ENCODE peak calls at places on chromosomes 1 and 21, in seven cellular contexts. One of them, this sample, is unnamed.

GRCh38 chr1:58717979-58718378 is 18.1 kb upstream of the MYSM1 start:
- DNase-seq in foreskin fibroblast: no peak
- DNase-seq in upper lobe of right lung: no peak
- DNase-seq in pancreas: no peak
- DNase-seq in neural progenitor cell: no peak
- DNase-seq in GM12865: no peak
- DNase-seq in mammary epithelial cell: no peak
- DNase-seq in this sample: no peak

GRCh38 chr21:42777064-42777756 is 102.1 kb downstream of the WDR4 start:
- DNase-seq in foreskin fibroblast: no peak
- DNase-seq in upper lobe of right lung: no peak
- DNase-seq in pancreas: no peak
- DNase-seq in neural progenitor cell: no peak
- DNase-seq in GM12865: peak
- DNase-seq in mammary epithelial cell: no peak
- DNase-seq in this sample: no peak

GRCh38 chr1:158101944-158102343 is 78.8 kb upstream of the CD1D start:
- DNase-seq in foreskin fibroblast: peak
- DNase-seq in upper lobe of right lung: no peak
- DNase-seq in pancreas: no peak
- DNase-seq in neural progenitor cell: no peak
- DNase-seq in GM12865: no peak
- DNase-seq in mammary epithelial cell: peak
- DNase-seq in this sample: peak

GRCh38 chr21:45542667-45543370 is 579 bp upstream of the SLC19A1 start:
- DNase-seq in foreskin fibroblast: no peak
- DNase-seq in upper lobe of right lung: peak
- DNase-seq in pancreas: peak
- DNase-seq in neural progenitor cell: no peak
- DNase-seq in GM12865: no peak
- DNase-seq in mammary epithelial cell: no peak
- DNase-seq in this sample: no peak

GRCh38 chr21:42080788-42081083 is 9.6 kb downstream of the UMODL1 start:
- DNase-seq in foreskin fibroblast: peak
- DNase-seq in upper lobe of right lung: no peak
- DNase-seq in pancreas: no peak
- DNase-seq in neural progenitor cell: no peak
- DNase-seq in GM12865: no peak
- DNase-seq in mammary epithelial cell: peak
- DNase-seq in this sample: peak

GRCh38 chr1:14955986-14956385 is 197.6 kb upstream of the TMEM51 start:
- DNase-seq in foreskin fibroblast: no peak
- DNase-seq in upper lobe of right lung: no peak
- DNase-seq in pancreas: no peak
- DNase-seq in neural progenitor cell: no peak
- DNase-seq in GM12865: no peak
- DNase-seq in mammary epithelial cell: no peak
- DNase-seq in this sample: no peak

GRCh38 chr21:33238565-33239255 is 9.0 kb downstream of the IFNAR2 start:
- DNase-seq in foreskin fibroblast: no peak
- DNase-seq in upper lobe of right lung: no peak
- DNase-seq in pancreas: no peak
- DNase-seq in neural progenitor cell: no peak
- DNase-seq in GM12865: peak
- DNase-seq in mammary epithelial cell: no peak
- DNase-seq in this sample: no peak

GRCh38 chr1:201696217-201696761 is 132.7 kb upstream of the IPO9 start:
- DNase-seq in foreskin fibroblast: peak
- DNase-seq in upper lobe of right lung: no peak
- DNase-seq in pancreas: no peak
- DNase-seq in neural progenitor cell: no peak
- DNase-seq in GM12865: no peak
- DNase-seq in mammary epithelial cell: peak
- DNase-seq in this sample: peak

GRCh38 chr1:201736707-201737320 is 92.1 kb upstream of the IPO9 start:
- DNase-seq in foreskin fibroblast: no peak
- DNase-seq in upper lobe of right lung: no peak
- DNase-seq in pancreas: no peak
- DNase-seq in neural progenitor cell: no peak
- DNase-seq in GM12865: peak
- DNase-seq in mammary epithelial cell: no peak
- DNase-seq in this sample: no peak

GRCh38 chr1:225974454-225974853 is 24.7 kb downstream of the SDE2 start:
- DNase-seq in foreskin fibroblast: no peak
- DNase-seq in upper lobe of right lung: no peak
- DNase-seq in pancreas: no peak
- DNase-seq in neural progenitor cell: no peak
- DNase-seq in GM12865: no peak
- DNase-seq in mammary epithelial cell: no peak
- DNase-seq in this sample: no peak

GRCh38 chr1:204437796-204438570 is 26.4 kb upstream of the PPP1R15B start:
- DNase-seq in foreskin fibroblast: no peak
- DNase-seq in upper lobe of right lung: no peak
- DNase-seq in pancreas: no peak
- DNase-seq in neural progenitor cell: no peak
- DNase-seq in GM12865: no peak
- DNase-seq in mammary epithelial cell: peak
- DNase-seq in this sample: no peak

GRCh38 chr1:224542783-224543440 is 73.2 kb upstream of the CNIH3 start:
- DNase-seq in foreskin fibroblast: peak
- DNase-seq in upper lobe of right lung: no peak
- DNase-seq in pancreas: no peak
- DNase-seq in neural progenitor cell: no peak
- DNase-seq in GM12865: peak
- DNase-seq in mammary epithelial cell: peak
- DNase-seq in this sample: peak

GRCh38 chr1:66351474-66351873 is 182.5 kb upstream of the SGIP1 start:
- DNase-seq in foreskin fibroblast: no peak
- DNase-seq in upper lobe of right lung: no peak
- DNase-seq in pancreas: no peak
- DNase-seq in neural progenitor cell: no peak
- DNase-seq in GM12865: peak
- DNase-seq in mammary epithelial cell: no peak
- DNase-seq in this sample: no peak

GRCh38 chr1:231442735-231443134 is 20.6 kb upstream of the EGLN1 start:
- DNase-seq in foreskin fibroblast: peak
- DNase-seq in upper lobe of right lung: no peak
- DNase-seq in pancreas: no peak
- DNase-seq in neural progenitor cell: no peak
- DNase-seq in GM12865: no peak
- DNase-seq in mammary epithelial cell: no peak
- DNase-seq in this sample: no peak

GRCh38 chr1:230982698-230983097 is 3.8 kb downstream of the ARV1 start:
- DNase-seq in foreskin fibroblast: peak
- DNase-seq in upper lobe of right lung: no peak
- DNase-seq in pancreas: no peak
- DNase-seq in neural progenitor cell: no peak
- DNase-seq in GM12865: no peak
- DNase-seq in mammary epithelial cell: no peak
- DNase-seq in this sample: no peak

GRCh38 chr1:17632541-17633193 is 93.2 kb downstream of the ARHGEF10L start:
- DNase-seq in foreskin fibroblast: peak
- DNase-seq in upper lobe of right lung: no peak
- DNase-seq in pancreas: no peak
- DNase-seq in neural progenitor cell: no peak
- DNase-seq in GM12865: no peak
- DNase-seq in mammary epithelial cell: peak
- DNase-seq in this sample: no peak

GRCh38 chr1:22526098-22526497 is 37.2 kb upstream of the EPHA8 start:
- DNase-seq in foreskin fibroblast: no peak
- DNase-seq in upper lobe of right lung: no peak
- DNase-seq in pancreas: peak
- DNase-seq in neural progenitor cell: no peak
- DNase-seq in GM12865: no peak
- DNase-seq in mammary epithelial cell: no peak
- DNase-seq in this sample: no peak

GRCh38 chr1:121516279-121516967 is 331.6 kb downstream of the SRGAP2C start:
- DNase-seq in foreskin fibroblast: no peak
- DNase-seq in upper lobe of right lung: peak
- DNase-seq in pancreas: no peak
- DNase-seq in neural progenitor cell: no peak
- DNase-seq in GM12865: peak
- DNase-seq in mammary epithelial cell: no peak
- DNase-seq in this sample: no peak

GRCh38 chr1:121518726-121519041 is 333.9 kb downstream of the SRGAP2C start:
- DNase-seq in foreskin fibroblast: no peak
- DNase-seq in upper lobe of right lung: no peak
- DNase-seq in pancreas: no peak
- DNase-seq in neural progenitor cell: no peak
- DNase-seq in GM12865: no peak
- DNase-seq in mammary epithelial cell: no peak
- DNase-seq in this sample: no peak

GRCh38 chr1:121519042-121519755 is 334.4 kb downstream of the SRGAP2C start:
- DNase-seq in foreskin fibroblast: no peak
- DNase-seq in upper lobe of right lung: peak
- DNase-seq in pancreas: peak
- DNase-seq in neural progenitor cell: peak
- DNase-seq in GM12865: peak
- DNase-seq in mammary epithelial cell: peak
- DNase-seq in this sample: no peak

GRCh38 chr1:121515235-121515634 is 330.5 kb downstream of the SRGAP2C start:
- DNase-seq in foreskin fibroblast: no peak
- DNase-seq in upper lobe of right lung: no peak
- DNase-seq in pancreas: no peak
- DNase-seq in neural progenitor cell: no peak
- DNase-seq in GM12865: no peak
- DNase-seq in mammary epithelial cell: no peak
- DNase-seq in this sample: no peak

GRCh38 chr1:121517586-121518230 is 332.9 kb downstream of the SRGAP2C start:
- DNase-seq in foreskin fibroblast: no peak
- DNase-seq in upper lobe of right lung: no peak
- DNase-seq in pancreas: no peak
- DNase-seq in neural progenitor cell: no peak
- DNase-seq in GM12865: no peak
- DNase-seq in mammary epithelial cell: no peak
- DNase-seq in this sample: no peak
- H3K4me3 ChIP-seq in foreskin fibroblast: no peak
- H3K4me3 ChIP-seq in upper lobe of right lung: no peak
- H3K4me3 ChIP-seq in pancreas: no peak
- H3K4me3 ChIP-seq in neural progenitor cell: peak
- H3K4me3 ChIP-seq in GM12865: no peak
- H3K4me3 ChIP-seq in mammary epithelial cell: no peak
- H3K4me3 ChIP-seq in this sample: no peak

GRCh38 chr1:15992582-15993500 is 11.2 kb upstream of the SRARP start:
- DNase-seq in foreskin fibroblast: no peak
- DNase-seq in upper lobe of right lung: no peak
- DNase-seq in pancreas: no peak
- DNase-seq in neural progenitor cell: no peak
- DNase-seq in GM12865: no peak
- DNase-seq in mammary epithelial cell: no peak
- DNase-seq in this sample: no peak

GRCh38 chr1:15994590-15995351 is 9.3 kb upstream of the SRARP start:
- DNase-seq in foreskin fibroblast: peak
- DNase-seq in upper lobe of right lung: peak
- DNase-seq in pancreas: peak
- DNase-seq in neural progenitor cell: peak
- DNase-seq in GM12865: peak
- DNase-seq in mammary epithelial cell: peak
- DNase-seq in this sample: no peak

GRCh38 chr1:15993666-15994065 is 10.4 kb upstream of the SRARP start:
- DNase-seq in foreskin fibroblast: no peak
- DNase-seq in upper lobe of right lung: no peak
- DNase-seq in pancreas: no peak
- DNase-seq in neural progenitor cell: no peak
- DNase-seq in GM12865: no peak
- DNase-seq in mammary epithelial cell: no peak
- DNase-seq in this sample: no peak

GRCh38 chr1:15992187-15992553 is 11.9 kb upstream of the SRARP start:
- DNase-seq in foreskin fibroblast: no peak
- DNase-seq in upper lobe of right lung: no peak
- DNase-seq in pancreas: no peak
- DNase-seq in neural progenitor cell: no peak
- DNase-seq in GM12865: no peak
- DNase-seq in mammary epithelial cell: no peak
- DNase-seq in this sample: no peak

GRCh38 chr1:15994081-15994480 is 10.0 kb upstream of the SRARP start:
- DNase-seq in foreskin fibroblast: no peak
- DNase-seq in upper lobe of right lung: no peak
- DNase-seq in pancreas: no peak
- DNase-seq in neural progenitor cell: no peak
- DNase-seq in GM12865: no peak
- DNase-seq in mammary epithelial cell: no peak
- DNase-seq in this sample: no peak
- TF ChIP-seq CTCF in foreskin fibroblast: no peak
- TF ChIP-seq CTCF in upper lobe of right lung: no peak
- TF ChIP-seq CTCF in pancreas: no peak
- TF ChIP-seq CTCF in neural progenitor cell: no peak
- TF ChIP-seq CTCF in GM12865: no peak
- TF ChIP-seq CTCF in mammary epithelial cell: no peak
- TF ChIP-seq CTCF in this sample: no peak

DNA sequence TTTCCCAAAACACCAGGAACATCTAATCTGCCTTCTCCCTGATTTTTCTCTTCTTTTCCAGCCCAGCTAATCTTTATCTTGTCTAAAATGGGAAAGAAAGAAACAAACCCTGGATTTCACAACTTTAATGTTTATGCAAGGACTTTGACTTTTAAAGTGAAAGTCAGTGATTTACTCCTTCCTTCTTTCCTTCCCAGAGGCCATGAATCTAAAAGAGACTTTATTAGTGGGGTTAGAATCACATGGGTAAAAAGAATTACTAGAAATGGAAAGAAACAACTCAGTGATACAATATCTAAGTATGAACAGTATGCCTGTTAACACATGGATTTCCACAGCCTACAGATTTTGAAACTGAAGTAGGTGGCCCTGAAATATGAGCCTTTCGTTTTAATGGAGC is 59.8 kb upstream of the KCNK2 start:
- DNase-seq in foreskin fibroblast: peak
- DNase-seq in upper lobe of right lung: no peak
- DNase-seq in pancreas: no peak
- DNase-seq in neural progenitor cell: no peak
- DNase-seq in GM12865: no peak
- DNase-seq in mammary epithelial cell: no peak
- DNase-seq in this sample: no peak
- H3K4me3 ChIP-seq in foreskin fibroblast: no peak
- H3K4me3 ChIP-seq in upper lobe of right lung: no peak
- H3K4me3 ChIP-seq in pancreas: no peak
- H3K4me3 ChIP-seq in neural progenitor cell: no peak
- H3K4me3 ChIP-seq in GM12865: no peak
- H3K4me3 ChIP-seq in mammary epithelial cell: no peak
- H3K4me3 ChIP-seq in this sample: no peak

GRCh38 chr21:35559128-35559831 is 501.0 kb downstream of the SETD4 start:
- DNase-seq in foreskin fibroblast: peak
- DNase-seq in upper lobe of right lung: no peak
- DNase-seq in pancreas: no peak
- DNase-seq in neural progenitor cell: no peak
- DNase-seq in GM12865: no peak
- DNase-seq in mammary epithelial cell: peak
- DNase-seq in this sample: peak
- TF ChIP-seq CTCF in foreskin fibroblast: no peak
- TF ChIP-seq CTCF in upper lobe of right lung: no peak
- TF ChIP-seq CTCF in pancreas: no peak
- TF ChIP-seq CTCF in neural progenitor cell: no peak
- TF ChIP-seq CTCF in GM12865: no peak
- TF ChIP-seq CTCF in mammary epithelial cell: no peak
- TF ChIP-seq CTCF in this sample: no peak